ENCODE peak calls at places on chromosomes 12 and 14, in eight cellular contexts. U, N, A, W, V, B, K and I are unnamed samples.

GRCh38 chr12:65705380-65705876 is 118.9 kb upstream of the HMGA2 start:
- DNase-seq in K (no peak), V (no peak), U (no peak), N (no peak), B (no peak), A (no peak), W (no peak), I (no peak)

GRCh38 chr12:9649532-9649940 is 20.0 kb upstream of the CLEC2D start:
- DNase-seq in A (no peak), U (peak), K (peak), V (no peak), B (peak), N (no peak), W (no peak), I (peak)

GRCh38 chr14:95895720-95896119 is 19.1 kb downstream of the TUNAR start:
- DNase-seq in A (no peak), K (no peak), W (no peak), U (no peak), B (peak), V (no peak), N (no peak), I (peak)

GRCh38 chr14:54805521-54806322 is 96.9 kb downstream of the GCH1 start:
- DNase-seq in N (peak), K (peak), V (peak), A (peak), W (peak), U (peak), B (peak), I (peak)

GRCh38 chr12:64826234-64826633 is 1.8 kb downstream of the TBC1D30 start:
- DNase-seq in K (peak), B (no peak), U (no peak), N (peak), V (no peak), W (no peak), A (peak), I (peak)

GRCh38 chr12:43676183-43676813 is 82.3 kb downstream of the PUS7L start:
- DNase-seq in B (peak), K (peak), W (no peak), V (no peak), A (no peak), N (peak), U (no peak), I (peak)

GRCh38 chr14:21987937-21988336 is 314.3 kb upstream of the OR4E1 start:
- DNase-seq in K (no peak), B (peak), U (no peak), W (no peak), V (no peak), N (peak), A (no peak), I (peak)

GRCh38 chr12:132391326-132392041 is 62.1 kb upstream of the GALNT9 start:
- DNase-seq in N (no peak), U (no peak), V (no peak), K (no peak), A (peak), B (no peak), W (no peak), I (no peak)

GRCh38 chr12:92814584-92814983 is 111.8 kb downstream of the PLEKHG7 start:
- DNase-seq in V (no peak), U (no peak), K (no peak), N (no peak), B (no peak), W (no peak), A (no peak), I (no peak)

DNA sequence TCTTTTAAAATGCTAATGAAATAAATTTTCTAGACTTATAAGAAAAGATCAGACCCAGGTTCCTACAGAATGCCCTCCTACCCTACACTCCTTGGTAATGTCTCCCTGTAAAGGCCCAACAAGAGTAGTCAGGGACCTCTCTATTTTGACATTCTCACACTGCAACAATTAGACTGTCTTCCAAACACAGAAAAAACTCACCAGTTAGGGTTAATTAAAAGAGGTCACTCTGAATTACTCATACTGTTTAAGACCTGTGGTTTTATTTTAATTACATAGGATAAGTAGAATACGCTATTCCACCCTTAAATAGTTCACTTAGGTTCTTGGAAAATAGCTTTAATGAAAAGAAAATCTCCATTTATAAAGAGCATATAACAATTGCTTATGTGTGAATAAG is 142.4 kb downstream of the ITPR2 start:
- DNase-seq in A (no peak), U (no peak), N (no peak), B (no peak), K (no peak), V (no peak), W (no peak), I (no peak)
- TF ChIP-seq CTCF in A (no peak), U (no peak), N (no peak), B (no peak), K (no peak), V (no peak), W (no peak), I (no peak)

GRCh38 chr14:90398315-90398811 is 1.5 kb downstream of the CALM1 start:
- DNase-seq in B (peak), W (peak), A (peak), K (peak), V (peak), U (peak), N (peak), I (no peak)

GRCh38 chr14:90399541-90400444 is 3.0 kb downstream of the CALM1 start:
- DNase-seq in K (peak), N (peak), U (peak), W (peak), A (peak), B (peak), V (peak), I (peak)

GRCh38 chr14:90398841-90399540 is 2.2 kb downstream of the CALM1 start:
- DNase-seq in A (no peak), U (no peak), B (no peak), V (no peak), W (no peak), K (no peak), N (no peak), I (no peak)

GRCh38 chr14:90396342-90397339 is at the start of gene CALM1:
- DNase-seq in U (peak), A (peak), W (peak), K (peak), B (peak), N (peak), V (peak), I (peak)

DNA sequence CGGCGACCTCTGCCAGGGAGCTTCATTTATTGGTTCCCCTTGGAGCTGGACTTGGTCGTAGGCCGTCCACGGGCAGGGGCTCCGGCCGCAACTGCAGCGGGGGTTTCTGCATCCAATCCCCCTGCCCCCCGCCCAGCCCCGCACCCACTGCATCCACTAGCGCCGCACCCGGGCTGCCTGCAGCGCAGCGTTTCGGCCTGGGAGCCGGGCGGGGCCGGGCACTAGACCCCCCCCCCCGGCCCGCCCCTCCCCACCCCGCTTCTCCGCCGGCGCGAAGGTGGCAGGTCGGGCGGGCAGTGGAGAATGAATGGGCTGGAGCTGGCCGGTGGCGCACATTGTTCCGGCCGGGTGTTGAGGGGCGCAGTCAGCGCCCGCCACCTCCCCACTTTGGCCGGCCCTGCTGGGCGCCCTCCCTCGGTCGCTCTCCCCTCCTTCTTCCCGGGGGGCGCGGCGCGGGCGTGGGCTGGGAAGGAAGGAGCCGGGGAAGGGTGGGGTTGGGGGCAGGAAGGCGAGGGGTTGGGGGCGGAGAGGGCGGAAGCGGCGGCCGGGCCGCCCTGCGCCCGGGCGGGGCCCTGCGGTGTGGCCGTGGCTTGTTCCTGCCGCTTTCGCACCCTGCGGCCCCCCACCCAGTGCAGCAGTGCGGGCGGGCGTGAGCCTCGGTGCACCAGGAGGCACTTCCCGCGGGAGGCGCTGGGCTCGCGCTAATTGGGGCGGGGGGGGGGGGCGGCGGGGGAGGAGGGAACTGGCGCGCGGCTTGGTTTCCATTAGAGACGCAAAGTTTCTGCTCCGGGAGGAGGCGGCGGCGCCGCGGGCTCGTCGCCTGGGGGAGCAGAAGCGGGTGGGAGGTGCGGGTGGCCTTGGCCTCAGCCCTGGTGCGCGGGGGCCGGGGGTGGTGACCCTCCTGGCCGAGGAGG is 829 bp downstream of the CALM1 start:
- DNase-seq in V (peak), K (peak), B (peak), A (peak), U (peak), N (peak), W (peak), I (peak)
- TF ChIP-seq CTCF in V (no peak), K (no peak), B (no peak), A (no peak), U (no peak), N (no peak), W (no peak), I (no peak)

GRCh38 chr12:52025301-52026172 is 18.8 kb downstream of the TAMALIN start:
- DNase-seq in N (peak), B (peak), W (peak), V (peak), K (peak), U (peak), A (peak), I (peak)

GRCh38 chr12:52022841-52023181 is 16.1 kb downstream of the TAMALIN start:
- DNase-seq in U (no peak), V (no peak), W (no peak), K (no peak), A (no peak), N (no peak), B (no peak), I (no peak)

GRCh38 chr12:52026267-52026666 is 19.5 kb downstream of the TAMALIN start:
- DNase-seq in K (no peak), V (no peak), A (no peak), W (no peak), U (no peak), B (no peak), N (no peak), I (no peak)

GRCh38 chr12:52023182-52023975 is 16.6 kb downstream of the TAMALIN start:
- DNase-seq in W (peak), U (peak), A (peak), K (peak), N (peak), V (no peak), B (peak), I (peak)

DNA sequence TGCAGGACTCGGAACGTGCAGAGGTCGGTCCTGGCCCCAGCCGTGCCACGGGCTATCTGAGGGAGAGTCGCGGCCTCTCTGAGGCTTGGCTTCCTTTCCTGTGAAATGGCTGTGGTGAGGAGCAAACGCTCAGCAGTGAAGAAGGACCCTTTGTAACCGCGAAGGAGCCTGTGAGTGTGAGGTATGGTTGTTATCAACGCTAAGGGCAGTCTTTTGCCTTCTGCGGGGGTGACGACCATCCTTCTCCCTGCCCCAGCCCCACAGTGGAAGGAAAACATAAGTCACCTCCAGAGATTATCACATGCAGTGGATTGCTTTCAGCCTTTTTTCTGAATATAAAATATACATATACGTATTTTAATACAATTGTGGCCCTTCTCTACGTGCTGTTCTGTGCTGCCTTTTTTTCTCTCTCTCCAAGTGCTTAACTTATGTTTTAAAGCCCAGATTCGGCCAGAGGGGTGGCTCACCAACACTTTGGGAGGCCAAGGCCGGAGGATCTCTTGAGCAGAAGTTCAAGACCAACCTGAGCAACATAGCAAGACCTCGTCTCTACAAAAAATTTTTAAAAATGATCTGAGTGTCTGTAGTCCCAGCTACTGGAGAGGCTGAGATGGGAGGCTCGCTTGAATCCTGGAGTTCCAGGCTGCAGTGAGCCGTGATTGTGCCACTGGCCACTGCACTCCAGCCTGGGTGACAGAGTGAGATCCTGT is 17.4 kb downstream of the TAMALIN start:
- DNase-seq in U (no peak), A (no peak), W (no peak), N (no peak), V (no peak), B (peak), K (no peak), I (no peak)
- TF ChIP-seq CTCF in U (peak), A (no peak), W (no peak), N (peak), V (no peak), B (peak), K (no peak), I (peak)

GRCh38 chr14:74478996-74479635 is 14.0 kb downstream of the NPC2 start:
- DNase-seq in A (no peak), W (no peak), U (no peak), K (no peak), B (peak), N (no peak), V (no peak), I (peak)
- TF ChIP-seq CTCF in A (peak), W (peak), U (peak), K (peak), B (peak), N (peak), V (peak), I (peak)

GRCh38 chr12:22738945-22739344 is 114.0 kb downstream of the ETNK1 start:
- DNase-seq in N (no peak), W (no peak), K (no peak), B (no peak), U (no peak), V (no peak), A (no peak), I (no peak)
- TF ChIP-seq CTCF in N (no peak), W (no peak), K (no peak), B (no peak), U (no peak), V (no peak), A (no peak), I (no peak)

GRCh38 chr12:80068173-80068572 is 31.2 kb upstream of the OTOGL start:
- DNase-seq in K (no peak), N (no peak), U (no peak), W (no peak), A (no peak), V (no peak), B (no peak), I (no peak)
- TF ChIP-seq CTCF in K (no peak), N (no peak), U (no peak), W (no peak), A (no peak), V (no peak), B (no peak), I (no peak)

DNA sequence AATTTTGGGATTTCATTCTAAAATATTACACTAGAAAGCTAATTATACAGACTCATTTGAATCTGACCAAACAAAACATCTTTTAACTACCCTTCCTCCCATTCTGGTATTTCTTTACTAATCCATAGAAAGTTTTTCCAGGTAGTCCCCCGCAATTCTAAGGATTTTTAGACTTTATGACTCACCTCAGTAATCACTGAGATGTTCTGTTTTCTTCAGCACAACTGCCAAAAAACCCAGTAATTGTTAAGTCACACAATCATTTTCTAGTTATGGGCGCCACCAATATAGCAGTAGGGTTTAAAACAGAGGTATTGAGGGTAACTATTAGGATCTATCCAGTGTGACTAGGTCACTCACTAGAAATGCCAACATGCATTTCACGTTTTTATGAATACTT is 1.6 kb upstream of the ARID4A start:
- DNase-seq in A (no peak), W (no peak), V (no peak), U (no peak), K (no peak), N (no peak), B (no peak), I (no peak)
- TF ChIP-seq CTCF in A (no peak), W (no peak), V (no peak), U (no peak), K (no peak), N (no peak), B (no peak), I (no peak)

GRCh38 chr14:85319101-85319500 is 210.8 kb upstream of the FLRT2 start:
- DNase-seq in V (no peak), U (no peak), N (no peak), K (no peak), A (no peak), B (no peak), W (no peak), I (no peak)
- TF ChIP-seq CTCF in V (no peak), U (no peak), N (no peak), K (no peak), A (no peak), B (no peak), W (no peak), I (no peak)